ENCODE peak calls at places on chromosomes 4 and X, in eight cellular contexts. E, W, R, T, A, O, C and B are unnamed samples.

GRCh38 chrX:77892887-77893286 is 2.3 kb downstream of the MAGT1 start:
- DNase-seq in A (no peak), E (no peak), T (no peak), C (no peak), O (no peak), R (no peak), W (no peak), B (no peak)

GRCh38 chr4:169971456-169972015 is 54.7 kb downstream of the MFAP3L start:
- DNase-seq in R (no peak), O (no peak), C (no peak), E (no peak), T (no peak), W (no peak), A (no peak), B (peak)

GRCh38 chrX:37684426-37684825 is 1.2 kb upstream of the XK start:
- DNase-seq in O (no peak), R (no peak), T (peak), E (no peak), C (no peak), A (no peak), W (no peak), B (no peak)

GRCh38 chr4:8334786-8335460 is 65.4 kb downstream of the HTRA3 start:
- DNase-seq in W (peak), A (no peak), C (no peak), T (no peak), E (no peak), O (no peak), R (no peak), B (no peak)

GRCh38 chr4:87985097-87985886 is 9.8 kb downstream of the SPP1 start:
- DNase-seq in W (no peak), E (no peak), O (peak), A (peak), C (peak), T (peak), R (peak), B (peak)

GRCh38 chr4:152011469-152011868 is 250.7 kb upstream of the GATB start:
- DNase-seq in R (no peak), T (no peak), E (no peak), A (no peak), W (no peak), C (no peak), O (no peak), B (no peak)

GRCh38 chr4:156939801-156940200 is 31.8 kb downstream of the PDGFC start:
- DNase-seq in W (no peak), E (no peak), R (no peak), A (no peak), O (no peak), T (no peak), C (no peak), B (no peak)

GRCh38 chr4:48938831-48939230 is 32.3 kb upstream of the OCIAD2 start:
- DNase-seq in T (no peak), A (no peak), E (no peak), R (no peak), O (no peak), W (no peak), C (no peak), B (no peak)

GRCh38 chrX:131288738-131289511 is at the start of gene IGSF1:
- DNase-seq in C (no peak), A (no peak), R (peak), E (no peak), T (no peak), W (no peak), O (no peak), B (peak)

GRCh38 chr4:142373610-142374009 is 472.5 kb downstream of the INPP4B start:
- DNase-seq in C (no peak), R (no peak), T (no peak), E (no peak), W (no peak), O (no peak), A (peak), B (no peak)

GRCh38 chrX:38861489-38861888 is 60.2 kb downstream of the MID1IP1 start:
- DNase-seq in W (no peak), E (no peak), C (no peak), T (peak), R (no peak), O (no peak), A (no peak), B (no peak)

GRCh38 chrX:10208281-10208856 is 51.6 kb downstream of the CLCN4 start:
- DNase-seq in A (no peak), R (no peak), T (no peak), E (no peak), W (no peak), O (no peak), C (no peak), B (no peak)

GRCh38 chr4:135277116-135277979 is 1075.8 kb upstream of the PABPC4L start:
- DNase-seq in W (no peak), E (no peak), C (no peak), T (no peak), A (peak), R (no peak), O (no peak), B (no peak)

GRCh38 chr4:154004859-154005520 is 216.1 kb upstream of the SFRP2 start:
- DNase-seq in O (peak), C (no peak), R (no peak), E (no peak), T (no peak), A (peak), W (no peak), B (no peak)

GRCh38 chr4:101961144-101961543 is 170.6 kb downstream of the BANK1 start:
- DNase-seq in A (peak), T (no peak), C (no peak), E (no peak), O (no peak), R (no peak), W (no peak), B (peak)

GRCh38 chr4:121227254-121227867 is 63.2 kb upstream of the TNIP3 start:
- DNase-seq in R (no peak), C (no peak), E (no peak), T (no peak), W (no peak), A (peak), O (no peak), B (no peak)

GRCh38 chr4:101649790-101650450 is 140.6 kb upstream of the BANK1 start:
- DNase-seq in C (no peak), R (no peak), W (no peak), A (no peak), O (peak), T (peak), E (no peak), B (peak)

GRCh38 chr4:717601-718320 is 12.1 kb downstream of the PCGF3 start:
- DNase-seq in E (no peak), T (no peak), A (no peak), C (no peak), W (no peak), R (no peak), O (no peak), B (no peak)

GRCh38 chr4:45317276-45317675 is 590.9 kb upstream of the GNPDA2 start:
- DNase-seq in W (no peak), R (no peak), A (no peak), O (peak), C (no peak), T (no peak), E (no peak), B (no peak)